ENCODE peak calls at places on chromosome 21, in seven cellular contexts. Q, X, A, C, O, W and P are unnamed samples.

GRCh38 chr21:34333150-34333739 is 30.6 kb upstream of the KCNE2 start:
- DNase-seq in Q (no peak), X (no peak), A (no peak), C (peak; percentile 25), O (no peak), W (no peak), P (no peak)

GRCh38 chr21:34890724-34891609 is 158.1 kb downstream of the RUNX1 start:
- DNase-seq in Q (no peak), X (peak; percentile 47), A (peak; percentile 30), C (peak; percentile 48), O (no peak), W (peak; percentile 38), P (no peak)

GRCh38 chr21:27190601-27191000 is 223.7 kb upstream of the ADAMTS5 start:
- DNase-seq in Q (no peak), X (no peak), A (no peak), C (peak; percentile 50), O (no peak), W (peak; percentile 19), P (peak; percentile 43)

GRCh38 chr21:42683371-42684108 is 30.1 kb downstream of the PDE9A start:
- DNase-seq in Q (no peak), X (no peak), A (no peak), C (no peak), O (no peak), W (no peak), P (no peak)

GRCh38 chr21:42563261-42564045 is 49.8 kb downstream of the SLC37A1 start:
- DNase-seq in Q (no peak), X (no peak), A (peak; percentile 3), C (no peak), O (no peak), W (no peak), P (no peak)

GRCh38 chr21:17467392-17467791 is 45.5 kb upstream of the CXADR start:
- DNase-seq in Q (no peak), X (peak; percentile 0), A (no peak), C (no peak), O (no peak), W (no peak), P (no peak)

GRCh38 chr21:33348728-33349127 is 24.0 kb downstream of the IFNAR1 start:
- DNase-seq in Q (no peak), X (no peak), A (no peak), C (no peak), O (no peak), W (no peak), P (no peak)

GRCh38 chr21:17819878-17820232 is 699 bp upstream of the C21orf91 start:
- DNase-seq in Q (peak; percentile 7), X (no peak), A (no peak), C (peak; percentile 72), O (no peak), W (no peak), P (no peak)

GRCh38 chr21:31559368-31560119 is 99.9 kb upstream of the SOD1 start:
- DNase-seq in Q (peak; percentile 28), X (peak; percentile 95), A (peak; percentile 90), C (peak; percentile 83), O (peak; percentile 92), W (peak; percentile 98), P (peak; percentile 98)

GRCh38 chr21:42799516-42799915 is 79.8 kb downstream of the WDR4 start:
- DNase-seq in Q (no peak), X (no peak), A (no peak), C (no peak), O (no peak), W (no peak), P (no peak)

DNA sequence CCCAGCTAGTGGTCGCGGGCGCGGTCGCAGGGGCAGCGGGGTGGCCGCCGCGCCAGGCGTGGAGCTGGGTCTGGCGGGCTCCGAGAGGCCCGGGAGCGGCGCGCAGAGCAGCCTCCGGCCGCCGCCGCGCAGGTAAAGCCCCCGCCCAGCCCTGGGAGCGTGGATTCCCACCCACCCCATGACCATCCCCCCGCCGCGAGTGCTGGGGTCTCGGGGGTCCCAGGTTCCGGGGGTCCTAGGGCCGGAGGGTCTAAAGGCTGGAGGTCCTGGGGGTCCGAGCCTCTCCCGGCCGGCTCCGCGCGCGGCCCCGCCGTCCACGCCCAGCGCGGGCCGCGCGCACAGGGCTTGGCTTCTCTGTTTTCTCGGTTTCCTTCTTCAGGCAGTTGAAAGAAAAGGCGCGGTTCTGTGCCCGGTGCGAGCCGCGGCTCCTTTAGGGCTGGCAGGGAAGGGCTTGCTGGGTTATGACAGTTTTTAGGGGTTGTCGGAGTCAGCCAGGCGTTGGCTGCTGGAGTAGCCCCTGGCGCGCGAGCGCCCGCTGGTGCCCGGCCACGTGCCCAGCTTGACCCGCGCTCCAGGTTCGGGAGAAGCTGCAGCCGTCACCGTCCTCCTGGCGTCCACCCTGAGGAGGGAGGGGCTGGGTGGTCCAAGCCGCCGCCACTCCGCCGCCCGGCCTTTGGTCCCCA is 355 bp downstream of the LRRC3 start:
- DNase-seq in Q (no peak), X (peak; percentile 58), A (peak; percentile 59), C (no peak), O (peak; percentile 52), W (peak; percentile 55), P (no peak)
- TF ChIP-seq CTCF in Q (no peak), X (no peak), A (no peak), C (no peak), O (peak; percentile 32), W (peak; percentile 34), P (no peak)

GRCh38 chr21:38476385-38476784 is 21.9 kb downstream of the ERG start:
- DNase-seq in Q (no peak), X (no peak), A (no peak), C (no peak), O (peak; percentile 46), W (peak; percentile 20), P (no peak)

GRCh38 chr21:38474796-38475195 is 23.5 kb downstream of the ERG start:
- DNase-seq in Q (no peak), X (no peak), A (no peak), C (no peak), O (no peak), W (no peak), P (no peak)

GRCh38 chr21:38474124-38474523 is 24.2 kb downstream of the ERG start:
- DNase-seq in Q (no peak), X (no peak), A (no peak), C (no peak), O (no peak), W (no peak), P (no peak)

GRCh38 chr21:38477241-38477640 is 21.0 kb downstream of the ERG start:
- DNase-seq in Q (no peak), X (no peak), A (no peak), C (no peak), O (no peak), W (no peak), P (no peak)

DNA sequence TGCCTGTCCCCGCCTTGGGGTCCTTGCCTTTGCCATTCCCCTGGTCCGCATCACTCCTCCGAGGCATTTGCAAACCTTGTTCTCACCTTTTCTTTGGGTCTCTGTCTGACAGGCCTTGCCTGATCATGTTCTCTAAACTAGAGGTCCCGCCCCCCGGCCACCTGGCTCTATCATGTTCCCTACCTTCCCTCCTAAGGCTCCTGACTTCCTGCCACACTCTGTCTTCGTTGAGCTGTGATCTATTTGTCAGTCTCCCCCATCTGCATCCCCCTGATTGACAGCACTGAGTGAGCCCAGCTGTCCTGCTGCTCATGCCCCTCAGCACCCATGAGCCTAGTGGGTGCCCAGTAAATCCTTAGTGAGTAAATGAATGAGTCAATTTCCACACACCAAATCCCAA is 22.8 kb downstream of the ERG start:
- DNase-seq in Q (no peak), X (no peak), A (no peak), C (no peak), O (no peak), W (no peak), P (no peak)
- H3K4me1 ChIP-seq in Q (peaks cover 65% of the 10 kb centered on the region), X (no peaks in the 10 kb centered on the region), A (peaks cover 7% of the 10 kb centered on the region), C (no peaks in the 10 kb centered on the region), O (peaks cover 79% of the 10 kb centered on the region), W (peaks cover 15% of the 10 kb centered on the region), P (no peaks in the 10 kb centered on the region)

DNA sequence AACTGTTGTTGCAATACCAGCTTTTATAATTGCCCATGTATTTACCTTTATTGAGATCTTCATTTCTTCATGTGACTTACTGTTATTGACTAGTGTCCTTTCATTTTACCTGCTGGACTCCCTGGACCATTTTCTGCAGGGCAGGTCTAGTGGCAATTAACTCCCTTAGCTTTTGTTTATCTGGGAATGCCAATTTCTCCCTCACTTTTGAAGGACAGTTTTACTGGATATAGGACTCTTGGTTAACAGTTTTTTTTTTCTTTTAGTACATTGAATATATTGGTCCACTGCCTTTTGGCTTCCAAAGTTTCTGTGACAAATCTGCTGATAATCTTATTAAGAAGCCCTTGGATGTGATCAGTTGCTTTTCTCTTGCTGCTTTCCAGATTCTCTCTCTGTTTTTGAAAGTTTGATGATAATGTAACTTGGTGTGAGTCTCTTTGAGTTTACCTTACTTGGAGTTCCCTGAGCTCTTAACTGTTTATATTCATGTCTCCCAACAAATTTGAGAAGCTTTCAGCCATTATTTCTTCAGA is 56.9 kb downstream of the COL18A1 start:
- DNase-seq in Q (no peak), X (no peak), A (no peak), C (no peak), O (no peak), W (no peak), P (no peak)
- H3K36me3 ChIP-seq in Q (peaks cover 2% of the 10 kb centered on the region), X (no peaks in the 10 kb centered on the region), A (no peaks in the 10 kb centered on the region), C (peaks cover 18% of the 10 kb centered on the region), O (no peaks in the 10 kb centered on the region), W (peaks cover 2% of the 10 kb centered on the region), P (no peaks in the 10 kb centered on the region)

DNA sequence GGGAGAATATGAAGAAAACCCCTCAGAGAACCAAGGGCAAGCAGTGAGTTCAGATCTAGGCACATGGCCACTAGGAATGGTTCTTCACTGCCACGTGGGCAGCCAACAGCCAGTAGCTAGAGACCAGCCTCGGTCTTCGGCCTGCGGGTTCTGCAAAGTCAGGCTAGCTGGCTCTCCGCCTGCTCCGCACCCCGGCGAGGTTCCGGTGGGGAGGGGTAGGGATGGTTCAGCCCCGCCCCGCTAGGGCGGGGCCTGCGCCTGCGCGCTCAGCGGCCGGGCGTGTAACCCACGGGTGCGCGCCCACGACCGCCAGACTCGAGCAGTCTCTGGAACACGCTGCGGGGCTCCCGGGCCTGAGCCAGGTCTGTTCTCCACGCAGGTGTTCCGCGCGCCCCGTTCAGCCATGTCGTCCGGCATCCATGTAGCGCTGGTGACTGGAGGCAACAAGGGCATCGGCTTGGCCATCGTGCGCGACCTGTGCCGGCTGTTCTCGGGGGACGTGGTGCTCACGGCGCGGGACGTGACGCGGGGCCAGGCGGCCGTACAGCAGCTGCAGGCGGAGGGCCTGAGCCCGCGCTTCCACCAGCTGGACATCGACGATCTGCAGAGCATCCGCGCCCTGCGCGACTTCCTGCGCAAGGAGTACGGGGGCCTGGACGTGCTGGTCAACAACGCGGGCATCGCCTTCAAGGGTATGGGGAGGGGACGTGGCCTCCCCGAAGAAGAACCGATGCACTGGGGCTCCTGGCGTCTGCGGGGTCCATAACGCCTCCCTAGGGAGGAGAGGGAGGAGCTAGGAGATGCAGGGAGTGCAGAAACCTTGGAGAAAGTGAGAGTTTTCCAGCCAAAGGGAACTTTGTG is at the start of gene CBR1:
- DNase-seq in Q (peak; percentile 84), X (peak; percentile 93), A (peak; percentile 96), C (peak; percentile 93), O (peak; percentile 95), W (peak; percentile 78), P (peak; percentile 95)
- TF ChIP-seq CTCF in Q (peak; percentile 17), X (no peak), A (no peak), C (no peak), O (no peak), W (no peak), P (no peak)